ENCODE peak calls at places on chromosomes 4 and X, in five cellular contexts. One of them, this sample, is unnamed.

GRCh38 chrX:7925867-7926472 is 1.2 kb downstream of the PNPLA4 start:
- DNase-seq in tibial nerve: no peak
- DNase-seq in sigmoid colon: peak
- DNase-seq in suprapubic skin: no peak
- DNase-seq in adrenal gland: peak
- DNase-seq in this sample: peak

GRCh38 chrX:23390979-23391378 is 56.3 kb downstream of the PTCHD1 start:
- DNase-seq in sigmoid colon: no peak
- DNase-seq in tibial nerve: no peak
- DNase-seq in suprapubic skin: no peak
- DNase-seq in adrenal gland: no peak
- DNase-seq in this sample: no peak

GRCh38 chrX:102651242-102651967 is at the start of gene GPRASP1:
- DNase-seq in suprapubic skin: peak
- DNase-seq in adrenal gland: peak
- DNase-seq in tibial nerve: peak
- DNase-seq in sigmoid colon: peak
- DNase-seq in this sample: peak

GRCh38 chr4:4843651-4844291 is 15.7 kb upstream of the MSX1 start:
- DNase-seq in suprapubic skin: no peak
- DNase-seq in tibial nerve: no peak
- DNase-seq in adrenal gland: no peak
- DNase-seq in sigmoid colon: peak
- DNase-seq in this sample: no peak

GRCh38 chrX:18206657-18207056 is 14.0 kb downstream of the BEND2 start:
- DNase-seq in sigmoid colon: no peak
- DNase-seq in tibial nerve: no peak
- DNase-seq in adrenal gland: no peak
- DNase-seq in suprapubic skin: no peak
- DNase-seq in this sample: no peak

GRCh38 chrX:129759576-129760061 is 20.1 kb upstream of the SASH3 start:
- DNase-seq in tibial nerve: peak
- DNase-seq in suprapubic skin: no peak
- DNase-seq in adrenal gland: peak
- DNase-seq in sigmoid colon: no peak
- DNase-seq in this sample: no peak

GRCh38 chrX:29852767-29853166 is 362.6 kb upstream of the MAGEB2 start:
- DNase-seq in suprapubic skin: no peak
- DNase-seq in tibial nerve: no peak
- DNase-seq in adrenal gland: no peak
- DNase-seq in sigmoid colon: no peak
- DNase-seq in this sample: no peak

GRCh38 chr4:111800551-111800950 is 344.7 kb upstream of the FAM241A start:
- DNase-seq in tibial nerve: no peak
- DNase-seq in adrenal gland: no peak
- DNase-seq in suprapubic skin: no peak
- DNase-seq in sigmoid colon: no peak
- DNase-seq in this sample: no peak

GRCh38 chr4:19945979-19946380 is 305.7 kb upstream of the SLIT2 start:
- DNase-seq in suprapubic skin: no peak
- DNase-seq in tibial nerve: no peak
- DNase-seq in sigmoid colon: no peak
- DNase-seq in adrenal gland: no peak
- DNase-seq in this sample: no peak

GRCh38 chr4:83207497-83208105 is 77.0 kb downstream of the COQ2 start:
- DNase-seq in sigmoid colon: no peak
- DNase-seq in adrenal gland: no peak
- DNase-seq in suprapubic skin: no peak
- DNase-seq in tibial nerve: no peak
- DNase-seq in this sample: no peak

GRCh38 chr4:76696109-76696508 is 201.8 kb downstream of the SOWAHB start:
- DNase-seq in sigmoid colon: no peak
- DNase-seq in suprapubic skin: no peak
- DNase-seq in tibial nerve: no peak
- DNase-seq in adrenal gland: peak
- DNase-seq in this sample: no peak

GRCh38 chr4:145732416-145732815 is 52.5 kb downstream of the C4orf51 start:
- DNase-seq in tibial nerve: no peak
- DNase-seq in suprapubic skin: no peak
- DNase-seq in adrenal gland: no peak
- DNase-seq in sigmoid colon: no peak
- DNase-seq in this sample: peak

DNA sequence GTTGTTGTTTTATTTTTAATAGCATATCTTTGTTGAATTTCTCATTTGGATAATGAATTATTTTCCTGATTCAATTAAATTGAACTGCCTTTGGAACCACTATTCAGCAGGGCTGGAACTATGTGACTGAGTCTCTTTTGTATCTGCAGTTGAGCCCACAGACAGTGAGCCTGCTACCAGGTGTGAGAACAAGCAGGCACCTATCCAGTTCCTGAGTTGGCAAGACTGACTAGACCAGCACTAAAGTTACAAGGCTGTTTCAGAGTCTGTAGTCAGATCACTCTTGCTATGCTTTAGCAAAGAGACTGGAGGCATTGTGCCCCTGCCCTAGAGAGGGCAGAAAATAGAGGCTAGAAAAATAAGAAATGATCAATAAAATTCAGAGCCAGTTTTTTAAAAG is 237.3 kb upstream of the GRID2 start:
- DNase-seq in tibial nerve: no peak
- DNase-seq in sigmoid colon: no peak
- DNase-seq in adrenal gland: no peak
- DNase-seq in suprapubic skin: no peak
- DNase-seq in this sample: no peak
- TF ChIP-seq POLR2A in tibial nerve: no peak
- TF ChIP-seq POLR2A in sigmoid colon: no peak
- TF ChIP-seq POLR2A in adrenal gland: no peak
- TF ChIP-seq POLR2A in suprapubic skin: no peak
- TF ChIP-seq POLR2A in this sample: no peak

GRCh38 chr4:40194602-40195161 is 2.1 kb upstream of the RHOH start:
- DNase-seq in adrenal gland: no peak
- DNase-seq in sigmoid colon: no peak
- DNase-seq in suprapubic skin: no peak
- DNase-seq in tibial nerve: no peak
- DNase-seq in this sample: peak
- TF ChIP-seq POLR2A in adrenal gland: no peak
- TF ChIP-seq POLR2A in sigmoid colon: no peak
- TF ChIP-seq POLR2A in suprapubic skin: no peak
- TF ChIP-seq POLR2A in tibial nerve: no peak
- TF ChIP-seq POLR2A in this sample: peak

DNA sequence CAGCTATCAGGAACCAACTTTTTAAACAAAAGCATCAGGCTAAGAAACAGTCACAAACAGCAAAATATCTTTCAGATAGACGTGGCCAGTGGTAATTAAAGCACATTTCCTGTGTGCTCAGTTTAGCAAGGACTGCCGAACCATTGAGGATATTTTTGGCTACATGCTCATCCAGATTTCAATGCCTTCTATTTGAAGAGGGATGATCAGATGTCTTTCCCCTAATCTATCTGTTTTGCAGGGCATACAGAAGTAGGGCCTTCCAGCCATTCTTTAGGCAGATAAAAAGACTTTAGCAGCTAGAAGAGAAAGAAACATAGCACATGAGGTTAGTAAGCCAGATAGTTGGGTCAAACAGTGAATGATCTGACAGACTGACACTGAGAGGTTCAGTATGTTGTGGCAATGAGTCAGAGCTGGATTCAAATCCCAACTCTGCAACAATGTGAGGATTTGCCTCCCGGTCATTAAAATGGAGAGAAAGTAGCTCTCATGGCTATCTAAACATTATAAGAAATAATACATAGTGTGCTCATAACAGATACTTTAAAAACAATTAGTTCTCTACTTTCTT is 100.0 kb upstream of the PRKG2 start:
- DNase-seq in suprapubic skin: no peak
- DNase-seq in tibial nerve: no peak
- DNase-seq in sigmoid colon: no peak
- DNase-seq in adrenal gland: no peak
- DNase-seq in this sample: no peak
- TF ChIP-seq POLR2A in suprapubic skin: no peak
- TF ChIP-seq POLR2A in tibial nerve: no peak
- TF ChIP-seq POLR2A in sigmoid colon: no peak
- TF ChIP-seq POLR2A in adrenal gland: no peak
- TF ChIP-seq POLR2A in this sample: no peak

GRCh38 chr4:123599920-123600394 is 203.4 kb downstream of the SPRY1 start:
- DNase-seq in adrenal gland: peak
- DNase-seq in sigmoid colon: peak
- DNase-seq in suprapubic skin: peak
- DNase-seq in tibial nerve: peak
- DNase-seq in this sample: peak
- TF ChIP-seq POLR2A in adrenal gland: no peak
- TF ChIP-seq POLR2A in sigmoid colon: no peak
- TF ChIP-seq POLR2A in suprapubic skin: no peak
- TF ChIP-seq POLR2A in tibial nerve: no peak
- TF ChIP-seq POLR2A in this sample: peak

GRCh38 chr4:2042207-2042946 is 16.8 kb upstream of the NAT8L start:
- DNase-seq in adrenal gland: peak
- DNase-seq in sigmoid colon: no peak
- DNase-seq in suprapubic skin: peak
- DNase-seq in tibial nerve: no peak
- DNase-seq in this sample: peak

GRCh38 chr4:2042947-2043395 is 16.2 kb upstream of the NAT8L start:
- DNase-seq in suprapubic skin: no peak
- DNase-seq in tibial nerve: no peak
- DNase-seq in adrenal gland: no peak
- DNase-seq in sigmoid colon: no peak
- DNase-seq in this sample: no peak

GRCh38 chr4:2040391-2041233 is 18.5 kb upstream of the NAT8L start:
- DNase-seq in sigmoid colon: no peak
- DNase-seq in suprapubic skin: peak
- DNase-seq in tibial nerve: no peak
- DNase-seq in adrenal gland: no peak
- DNase-seq in this sample: no peak

GRCh38 chr4:2043396-2044118 is 15.6 kb upstream of the NAT8L start:
- DNase-seq in suprapubic skin: no peak
- DNase-seq in tibial nerve: no peak
- DNase-seq in adrenal gland: no peak
- DNase-seq in sigmoid colon: no peak
- DNase-seq in this sample: no peak

DNA sequence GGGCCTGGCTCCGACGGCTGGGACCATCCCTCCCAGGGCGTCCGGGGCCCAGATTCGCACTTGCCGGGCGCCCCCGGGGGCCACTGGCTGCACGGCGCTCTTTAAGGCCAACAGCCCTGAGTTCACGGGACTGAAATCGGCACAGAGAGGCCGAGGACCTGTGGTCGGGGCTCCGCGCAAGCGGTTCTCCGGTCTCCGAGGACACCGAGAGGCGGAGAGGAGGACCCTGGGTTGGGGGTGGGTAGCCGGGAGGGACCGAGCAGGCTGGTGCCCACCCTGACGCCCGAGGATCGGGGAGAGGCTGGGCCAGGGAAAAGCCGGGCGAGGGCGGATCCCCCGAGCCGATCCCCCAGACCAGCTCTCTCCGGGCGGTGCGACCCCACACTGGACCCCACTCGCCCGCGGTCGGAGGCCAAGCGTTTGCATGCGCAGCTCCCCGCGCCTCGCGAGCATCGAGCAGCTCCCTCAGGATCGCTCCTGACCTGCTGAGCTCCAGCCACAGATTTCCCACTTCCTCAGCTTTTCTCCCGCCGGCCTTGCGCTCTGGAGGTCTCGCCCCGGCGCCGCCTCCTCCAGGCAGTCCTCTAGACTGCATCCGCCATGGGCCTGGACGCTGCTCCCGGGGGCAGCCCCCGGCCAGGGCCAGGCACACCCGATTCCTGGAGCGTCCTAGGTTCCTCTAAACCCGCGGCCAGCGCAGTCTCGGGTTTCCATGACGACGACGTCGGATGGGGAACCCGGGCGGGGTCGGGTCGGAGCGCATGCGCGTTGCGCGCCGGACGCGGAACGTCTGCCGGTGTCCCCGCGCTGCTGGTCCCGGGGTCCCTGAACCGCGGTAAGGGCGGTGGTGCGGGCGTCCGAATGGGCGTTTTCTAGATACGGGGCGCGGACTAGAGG is 17.6 kb upstream of the NAT8L start:
- DNase-seq in tibial nerve: peak
- DNase-seq in suprapubic skin: peak
- DNase-seq in sigmoid colon: peak
- DNase-seq in adrenal gland: peak
- DNase-seq in this sample: peak
- TF ChIP-seq POLR2A in tibial nerve: no peak
- TF ChIP-seq POLR2A in suprapubic skin: no peak
- TF ChIP-seq POLR2A in sigmoid colon: no peak
- TF ChIP-seq POLR2A in adrenal gland: no peak
- TF ChIP-seq POLR2A in this sample: no peak

GRCh38 chrX:100636321-100636991 is at the start of gene TSPAN6:
- DNase-seq in tibial nerve: peak
- DNase-seq in adrenal gland: peak
- DNase-seq in suprapubic skin: peak
- DNase-seq in sigmoid colon: peak
- DNase-seq in this sample: peak
- TF ChIP-seq POLR2A in tibial nerve: no peak
- TF ChIP-seq POLR2A in adrenal gland: no peak
- TF ChIP-seq POLR2A in suprapubic skin: no peak
- TF ChIP-seq POLR2A in sigmoid colon: no peak
- TF ChIP-seq POLR2A in this sample: no peak

GRCh38 chrX:107675823-107676555 is 47.7 kb downstream of the PRPS1 start:
- DNase-seq in adrenal gland: peak
- DNase-seq in suprapubic skin: no peak
- DNase-seq in tibial nerve: no peak
- DNase-seq in sigmoid colon: peak
- DNase-seq in this sample: peak

GRCh38 chrX:107677501-107677901 is 49.2 kb downstream of the PRPS1 start:
- DNase-seq in adrenal gland: no peak
- DNase-seq in tibial nerve: no peak
- DNase-seq in sigmoid colon: no peak
- DNase-seq in suprapubic skin: no peak
- DNase-seq in this sample: no peak

GRCh38 chrX:107677909-107678308 is 49.6 kb downstream of the PRPS1 start:
- DNase-seq in sigmoid colon: no peak
- DNase-seq in adrenal gland: no peak
- DNase-seq in suprapubic skin: no peak
- DNase-seq in tibial nerve: no peak
- DNase-seq in this sample: no peak

GRCh38 chrX:107675365-107675654 is 47.0 kb downstream of the PRPS1 start:
- DNase-seq in tibial nerve: no peak
- DNase-seq in adrenal gland: no peak
- DNase-seq in sigmoid colon: no peak
- DNase-seq in suprapubic skin: no peak
- DNase-seq in this sample: no peak

GRCh38 chrX:107676559-107677378 is 48.5 kb downstream of the PRPS1 start:
- DNase-seq in suprapubic skin: peak
- DNase-seq in adrenal gland: peak
- DNase-seq in tibial nerve: peak
- DNase-seq in sigmoid colon: peak
- DNase-seq in this sample: peak
- TF ChIP-seq POLR2A in suprapubic skin: peak
- TF ChIP-seq POLR2A in adrenal gland: peak
- TF ChIP-seq POLR2A in tibial nerve: peak
- TF ChIP-seq POLR2A in sigmoid colon: peak
- TF ChIP-seq POLR2A in this sample: peak

GRCh38 chr4:8911311-8912088 is 39.9 kb upstream of the HMX1 start:
- DNase-seq in adrenal gland: no peak
- DNase-seq in suprapubic skin: peak
- DNase-seq in sigmoid colon: peak
- DNase-seq in tibial nerve: peak
- DNase-seq in this sample: no peak
- TF ChIP-seq POLR2A in adrenal gland: no peak
- TF ChIP-seq POLR2A in suprapubic skin: no peak
- TF ChIP-seq POLR2A in sigmoid colon: no peak
- TF ChIP-seq POLR2A in tibial nerve: no peak
- TF ChIP-seq POLR2A in this sample: no peak

This sample was measured in erythroblast.